ENCODE peak calls at places on chromosome 6, in six cellular contexts. E, I, X, F, Q and S are unnamed samples.

GRCh38 chr6:33568826-33569570 is 11.1 kb downstream of the BAK1 start:
- DNase-seq in E (no peak), I (no peak), X (no peak), F (no peak), Q (no peak), S (no peak)

GRCh38 chr6:113693866-113694265 is 163.3 kb upstream of the MARCKS start:
- DNase-seq in E (no peak), I (no peak), X (no peak), F (peak), Q (no peak), S (peak)

GRCh38 chr6:26165261-26165790 is 78.1 kb downstream of the HFE start:
- DNase-seq in E (no peak), I (no peak), X (no peak), F (no peak), Q (no peak), S (no peak)

GRCh38 chr6:129207832-129208231 is 324.9 kb downstream of the LAMA2 start:
- DNase-seq in E (no peak), I (no peak), X (no peak), F (no peak), Q (no peak), S (peak)

GRCh38 chr6:142355481-142356174 is 53.8 kb downstream of the ADGRG6 start:
- DNase-seq in E (no peak), I (no peak), X (no peak), F (no peak), Q (no peak), S (no peak)

GRCh38 chr6:79647756-79648155 is 16.6 kb downstream of the SH3BGRL2 start:
- DNase-seq in E (no peak), I (no peak), X (no peak), F (no peak), Q (no peak), S (no peak)

GRCh38 chr6:33693186-33694158 is 18.0 kb downstream of the UQCC2 start:
- DNase-seq in E (no peak), I (no peak), X (no peak), F (no peak), Q (no peak), S (no peak)

GRCh38 chr6:115891704-115892225 is 168.9 kb downstream of the FRK start:
- DNase-seq in E (no peak), I (no peak), X (no peak), F (no peak), Q (no peak), S (peak)

GRCh38 chr6:18990313-18990978 is 603.3 kb downstream of the RNF144B start:
- DNase-seq in E (peak), I (peak), X (peak), F (peak), Q (peak), S (peak)